ENCODE peak calls at places on chromosomes 4 and X, in seven cellular contexts. Y is right atrium auricular region, C is A549, V is WERI-Rb-1, T is fibroblast of lung, N is nephron progenitor cell, L is tibial nerve. J is an unnamed sample.

GRCh38 chrX:150463566-150463965 is 100.4 kb downstream of the MAMLD1 start:
- DNase-seq in C (no peak), V (peak; percentile 39), L (no peak), T (no peak), N (no peak), Y (peak; percentile 13), J (no peak)

GRCh38 chr4:168028970-168029610 is 63.2 kb upstream of the ANXA10 start:
- DNase-seq in L (no peak), T (no peak), C (no peak), N (no peak), Y (no peak), V (peak; percentile 37), J (no peak)

GRCh38 chr4:10083861-10084641 is 32.5 kb downstream of the WDR1 start:
- DNase-seq in T (no peak), C (no peak), V (no peak), N (no peak), L (no peak), Y (no peak), J (no peak)

GRCh38 chr4:113684534-113685091 is 76.9 kb downstream of the CAMK2D start:
- DNase-seq in L (peak; percentile 21), C (peak; percentile 67), Y (peak; percentile 69), V (peak; percentile 50), T (peak; percentile 72), N (no peak), J (no peak)

GRCh38 chrX:110407910-110408545 is 49.4 kb downstream of the RTL9 start:
- DNase-seq in V (peak; percentile 53), L (peak; percentile 86), N (peak; percentile 68), C (peak; percentile 62), Y (no peak), T (peak; percentile 72), J (peak; percentile 59)

GRCh38 chrX:154749856-154750255 is 1.0 kb downstream of the GAB3 start:
- DNase-seq in L (no peak), Y (no peak), C (no peak), N (no peak), V (no peak), T (no peak), J (no peak)

GRCh38 chr4:94472056-94472826 is 20.5 kb downstream of the PDLIM5 start:
- DNase-seq in Y (no peak), N (no peak), L (no peak), V (no peak), T (peak; percentile 60), C (no peak), J (no peak)

GRCh38 chr4:107034982-107035710 is 967 bp downstream of the DKK2 start:
- DNase-seq in V (peak; percentile 44), L (no peak), T (peak; percentile 36), N (peak; percentile 55), Y (no peak), C (no peak), J (peak; percentile 15)

GRCh38 chrX:132564026-132564425 is 75.2 kb upstream of the MBNL3 start:
- DNase-seq in L (no peak), C (no peak), Y (no peak), V (no peak), N (no peak), T (peak; percentile 20), J (no peak)

GRCh38 chr4:48342559-48342878 is 1.2 kb downstream of the SLAIN2 start:
- DNase-seq in T (peak; percentile 13), N (no peak), C (no peak), Y (no peak), L (no peak), V (no peak), J (no peak)

GRCh38 chrX:16786791-16787735 is 797 bp downstream of the TXLNG start:
- DNase-seq in N (peak; percentile 54), Y (no peak), L (peak; percentile 14), T (peak; percentile 53), C (no peak), V (peak; percentile 37), J (peak; percentile 24)

DNA sequence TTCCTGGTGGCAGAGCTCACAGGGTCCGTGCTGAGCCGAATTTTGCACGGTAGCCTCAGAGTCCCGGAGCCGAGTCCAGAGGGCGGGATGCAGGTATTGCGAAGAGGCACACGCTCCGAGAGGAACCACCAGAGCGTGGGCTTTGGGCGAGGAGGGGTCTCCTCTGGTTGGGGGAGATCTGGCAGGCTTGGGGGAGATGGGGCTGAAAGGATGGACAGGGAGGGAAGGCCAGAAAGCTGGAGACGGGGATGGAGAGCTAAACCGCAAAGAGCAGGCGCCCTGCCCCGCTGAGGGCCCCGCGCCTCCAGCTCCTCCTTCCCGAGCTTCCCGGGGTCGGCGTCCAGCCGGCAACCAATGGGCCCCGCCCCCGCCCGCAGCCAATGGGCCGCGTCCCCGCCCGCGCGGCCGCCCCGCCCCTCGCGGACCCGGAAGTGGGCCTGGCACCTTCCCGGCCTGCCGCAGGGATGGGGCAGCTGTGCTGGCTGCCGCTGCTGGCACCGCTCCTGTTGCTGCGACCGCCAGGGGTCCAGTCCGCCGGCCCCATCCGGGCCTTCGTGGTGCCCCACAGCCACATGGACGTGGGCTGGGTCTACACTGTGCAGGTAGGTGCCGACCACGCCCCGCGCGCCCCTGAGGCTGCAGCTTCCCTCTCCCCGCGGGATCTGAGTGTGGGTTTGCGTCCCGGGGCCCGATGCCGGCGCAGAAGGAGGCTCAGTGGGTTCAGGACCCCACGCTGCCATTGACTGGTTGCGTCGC is at the start of gene MAN2B2:
- DNase-seq in Y (peak; percentile 87), C (peak; percentile 64), N (peak; percentile 95), V (peak; percentile 91), T (peak; percentile 65), L (peak; percentile 79), J (peak; percentile 88)
- TF ChIP-seq CTCF in Y (peak; percentile 19), C (no peak), N (no peak), V (no peak), T (no peak), L (no peak), J (peak; percentile 48)

GRCh38 chr4:82123934-82124333 is 249.9 kb downstream of the HNRNPD start:
- DNase-seq in V (no peak), C (no peak), L (no peak), T (no peak), N (no peak), Y (no peak), J (no peak)
- TF ChIP-seq CTCF in V (no peak), C (no peak), L (no peak), T (no peak), N (no peak), Y (no peak), J (no peak)

DNA sequence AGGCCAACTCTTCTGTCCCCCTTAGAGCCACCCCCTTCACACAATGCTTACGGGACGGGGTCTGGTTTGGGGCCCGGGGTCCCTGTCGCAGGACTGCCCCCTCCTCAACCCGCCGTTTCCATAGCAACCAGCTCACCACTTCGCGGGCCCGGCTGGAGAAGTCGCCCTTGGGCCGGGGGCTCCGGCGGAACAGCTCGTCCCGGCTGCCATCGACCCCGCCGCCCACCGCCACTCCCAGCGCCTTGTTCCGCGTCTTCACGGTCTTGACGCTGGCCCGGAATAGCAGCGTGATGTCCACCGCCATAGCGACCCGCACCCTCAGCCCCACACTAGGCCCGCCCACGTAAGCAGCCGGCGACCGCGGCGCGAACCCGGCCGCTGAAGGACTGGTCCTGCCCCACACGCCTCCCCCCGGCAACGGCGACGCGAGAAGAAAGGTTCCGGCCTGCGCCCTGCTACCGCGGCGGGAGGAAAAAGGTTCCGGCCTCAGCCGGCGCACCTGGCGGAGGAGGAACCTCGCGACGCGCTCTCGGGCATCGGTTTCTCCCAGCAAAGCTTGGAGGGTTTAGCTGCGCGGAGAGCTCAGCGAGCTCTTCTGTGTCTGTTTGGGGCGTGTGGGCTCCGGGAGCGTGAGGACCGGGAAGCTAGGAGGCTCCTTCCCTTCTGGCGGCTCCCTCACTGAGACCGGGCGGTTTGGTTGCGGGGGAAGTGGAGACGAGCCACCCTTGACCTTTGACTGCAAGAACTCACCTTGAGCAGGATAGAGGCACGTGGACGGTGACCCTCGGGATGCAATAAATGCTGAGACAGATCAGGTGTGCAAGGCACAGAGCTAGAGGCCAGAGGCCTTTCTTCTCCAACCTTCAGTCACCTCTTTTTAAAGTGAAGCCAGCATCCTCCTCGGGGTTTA is at the start of gene STX18:
- DNase-seq in N (peak; percentile 93), L (peak; percentile 71), V (peak; percentile 91), T (peak; percentile 87), Y (peak; percentile 83), C (peak; percentile 88), J (peak; percentile 86)
- TF ChIP-seq CTCF in N (no peak), L (no peak), V (no peak), T (no peak), Y (no peak), C (no peak), J (no peak)

GRCh38 chr4:15971068-15971801 is 8.3 kb upstream of the FGFBP2 start:
- DNase-seq in Y (no peak), V (no peak), N (no peak), T (no peak), C (no peak), L (no peak), J (no peak)

GRCh38 chr4:15976456-15977096 is 13.6 kb upstream of the FGFBP2 start:
- DNase-seq in N (no peak), T (no peak), L (no peak), V (peak; percentile 86), C (no peak), Y (no peak), J (no peak)
- TF ChIP-seq CTCF in N (no peak), T (no peak), L (no peak), V (peak; percentile 57), C (no peak), Y (peak; percentile 35), J (no peak)

GRCh38 chrX:9866633-9867032 is 80.4 kb downstream of the SHROOM2 start:
- DNase-seq in C (no peak), N (no peak), Y (no peak), V (no peak), T (peak; percentile 34), L (no peak), J (no peak)
- TF ChIP-seq CTCF in C (no peak), N (no peak), Y (no peak), V (no peak), T (no peak), L (no peak), J (no peak)

GRCh38 chr4:125311503-125311902 is 3.3 kb upstream of the FAT4 start:
- DNase-seq in N (no peak), Y (no peak), V (no peak), T (no peak), L (no peak), C (no peak), J (no peak)
- TF ChIP-seq CTCF in N (no peak), Y (no peak), V (no peak), T (no peak), L (no peak), C (no peak), J (no peak)

J was measured in progenitor cell of endocrine pancreas.